ENCODE peak calls at places on chromosomes 11 and 22, in four cellular contexts. K, S, Z and X are unnamed samples. For H3K4me1, the result is how much of the 10 kb centered on the place peaks cover.

GRCh38 chr11:118908931-118909618 is 16.7 kb downstream of the BCL9L start:
- DNase-seq in Z (peak), S (peak), K (peak), X (peak)

GRCh38 chr22:49148895-49149418 is 678.7 kb downstream of the BRD1 start:
- DNase-seq in K (no peak), S (no peak), Z (no peak), X (no peak)

GRCh38 chr11:112724194-112724790 is 236.9 kb upstream of the NCAM1 start:
- DNase-seq in Z (no peak), S (no peak), K (no peak), X (no peak)

GRCh38 chr11:126105022-126105747 is 42.5 kb upstream of the CDON start:
- DNase-seq in S (no peak), Z (no peak), K (peak), X (no peak)

GRCh38 chr11:104163100-104164027 is 583 bp downstream of the PDGFD start:
- DNase-seq in S (peak), Z (peak), K (peak), X (no peak)

GRCh38 chr11:44943118-44943517 is 7.6 kb downstream of the TP53I11 start:
- DNase-seq in Z (peak), K (peak), S (no peak), X (no peak)

GRCh38 chr11:27902981-27903624 is 202.8 kb upstream of the BDNF start:
- DNase-seq in K (no peak), Z (no peak), S (peak), X (no peak)

GRCh38 chr22:17807571-17808410 is 33.5 kb upstream of the BID start:
- DNase-seq in Z (no peak), S (peak), K (no peak), X (no peak)

GRCh38 chr22:44192098-44192810 is 11.5 kb downstream of the PARVG start:
- DNase-seq in S (no peak), Z (no peak), K (peak), X (no peak)

GRCh38 chr11:125376856-125377255 is 119.2 kb downstream of the FEZ1 start:
- DNase-seq in K (no peak), Z (no peak), S (no peak), X (no peak)

GRCh38 chr11:2837096-2837601 is 48.4 kb downstream of the CDKN1C start:
- DNase-seq in Z (peak), S (peak), K (no peak), X (peak)

GRCh38 chr11:117819096-117820040 is 5.2 kb downstream of the FXYD2 start:
- DNase-seq in K (no peak), S (peak), Z (peak), X (no peak)

GRCh38 chr11:9662273-9662672 is 1.6 kb upstream of the SWAP70 start:
- DNase-seq in K (no peak), Z (peak), S (no peak), X (no peak)

GRCh38 chr11:813440-814096 is 3.8 kb downstream of the RPLP2 start:
- DNase-seq in S (no peak), Z (no peak), K (no peak), X (no peak)

GRCh38 chr11:24642648-24643047 is 145.8 kb downstream of the LUZP2 start:
- DNase-seq in K (no peak), S (no peak), Z (no peak), X (no peak)

GRCh38 chr22:42432020-42432596 is at the start of gene NFAM1:
- DNase-seq in Z (peak), S (no peak), K (peak), X (no peak)

GRCh38 chr11:90757851-90758494 is 535.1 kb upstream of the CHORDC1 start:
- DNase-seq in K (no peak), Z (no peak), S (no peak), X (no peak)

GRCh38 chr11:4211991-4212390 is 117.4 kb downstream of the RRM1 start:
- DNase-seq in Z (no peak), S (no peak), K (no peak), X (no peak)

GRCh38 chr11:46159694-46160093 is 38.4 kb upstream of the PHF21A start:
- DNase-seq in S (no peak), Z (no peak), K (no peak), X (no peak)

GRCh38 chr11:112610494-112610893 is 349.8 kb upstream of the PLET1 start:
- DNase-seq in K (no peak), Z (no peak), S (no peak), X (no peak)

GRCh38 chr11:69508974-69509373 is 27.5 kb downstream of the LINC01488 start:
- DNase-seq in S (no peak), Z (no peak), K (peak), X (no peak)

GRCh38 chr22:50672041-50672440 is 582 bp upstream of the SHANK3 start:
- DNase-seq in K (no peak), Z (no peak), S (no peak), X (no peak)

GRCh38 chr11:1667906-1668305 is 29.1 kb upstream of the KRTAP5-6 start:
- DNase-seq in K (no peak), Z (no peak), S (no peak), X (no peak)

GRCh38 chr22:27632451-27633295 is 168.9 kb downstream of the MN1 start:
- DNase-seq in K (no peak), S (no peak), Z (peak), X (no peak)

GRCh38 chr11:2511421-2512369 is 66.9 kb downstream of the KCNQ1 start:
- DNase-seq in S (no peak), Z (no peak), K (peak), X (no peak)

GRCh38 chr11:94922675-94923347 is 50.5 kb downstream of the CWC15 start:
- DNase-seq in Z (peak), K (no peak), S (no peak), X (no peak)

GRCh38 chr11:94219771-94220170 is 84.6 kb upstream of the IZUMO1R start:
- DNase-seq in S (no peak), Z (no peak), K (no peak), X (no peak)

GRCh38 chr11:45336136-45336535 is 50.0 kb upstream of the SYT13 start:
- DNase-seq in Z (no peak), S (no peak), K (no peak), X (no peak)

GRCh38 chr22:42367980-42368378 is 64.2 kb downstream of the NFAM1 start:
- DNase-seq in S (no peak), Z (peak), K (no peak), X (no peak)

GRCh38 chr22:48900327-48900597 is 927.4 kb downstream of the BRD1 start:
- DNase-seq in K (no peak), Z (no peak), S (no peak), X (no peak)

GRCh38 chr22:45190473-45190872 is 26.7 kb downstream of the NUP50 start:
- DNase-seq in K (no peak), S (no peak), Z (no peak), X (no peak)

GRCh38 chr11:62842171-62842717 is 2.9 kb upstream of the WDR74 start:
- DNase-seq in K (peak), S (no peak), Z (no peak), X (no peak)

GRCh38 chr11:66317766-66318575 is 1.1 kb upstream of the CD248 start:
- DNase-seq in K (peak), S (peak), Z (peak), X (no peak)
- H3K27ac ChIP-seq in K (peak), S (peak), Z (peak), X (peak)

GRCh38 chr22:22408731-22409696 is 99.5 kb downstream of the ZNF280B start:
- DNase-seq in K (no peak), Z (peak), S (peak), X (no peak)
- TF ChIP-seq CTCF in K (peak), Z (peak), S (peak), X (peak)

DNA sequence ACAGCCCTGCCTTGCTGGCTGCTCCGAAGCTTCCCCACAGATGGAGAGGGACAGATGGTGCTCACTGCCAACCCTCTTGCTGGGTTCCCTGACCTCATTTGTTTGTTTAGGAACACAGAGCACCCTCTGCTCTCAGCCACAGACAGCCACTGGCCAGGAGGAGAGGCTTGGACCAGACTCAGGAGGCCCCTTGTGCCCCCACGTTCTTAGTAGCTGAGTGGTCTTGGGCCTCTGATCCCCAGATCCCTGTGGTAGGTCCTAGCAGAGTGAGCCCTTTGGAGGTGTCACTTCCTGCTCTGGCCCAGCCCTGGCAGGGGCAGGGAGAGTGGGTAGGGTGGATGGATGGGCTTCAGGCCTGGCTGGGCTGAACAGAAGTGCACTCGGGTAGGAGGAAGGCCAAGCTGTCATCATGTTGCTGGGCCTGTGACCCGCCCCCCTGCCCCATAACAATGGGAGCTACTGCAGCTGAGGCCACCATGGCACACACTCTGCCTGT is 84.0 kb downstream of the DHCR7 start:
- DNase-seq in S (no peak), Z (peak), K (no peak), X (no peak)
- H3K4me1 ChIP-seq in S (under half), Z (under half), K (under half), X (under half)

DNA sequence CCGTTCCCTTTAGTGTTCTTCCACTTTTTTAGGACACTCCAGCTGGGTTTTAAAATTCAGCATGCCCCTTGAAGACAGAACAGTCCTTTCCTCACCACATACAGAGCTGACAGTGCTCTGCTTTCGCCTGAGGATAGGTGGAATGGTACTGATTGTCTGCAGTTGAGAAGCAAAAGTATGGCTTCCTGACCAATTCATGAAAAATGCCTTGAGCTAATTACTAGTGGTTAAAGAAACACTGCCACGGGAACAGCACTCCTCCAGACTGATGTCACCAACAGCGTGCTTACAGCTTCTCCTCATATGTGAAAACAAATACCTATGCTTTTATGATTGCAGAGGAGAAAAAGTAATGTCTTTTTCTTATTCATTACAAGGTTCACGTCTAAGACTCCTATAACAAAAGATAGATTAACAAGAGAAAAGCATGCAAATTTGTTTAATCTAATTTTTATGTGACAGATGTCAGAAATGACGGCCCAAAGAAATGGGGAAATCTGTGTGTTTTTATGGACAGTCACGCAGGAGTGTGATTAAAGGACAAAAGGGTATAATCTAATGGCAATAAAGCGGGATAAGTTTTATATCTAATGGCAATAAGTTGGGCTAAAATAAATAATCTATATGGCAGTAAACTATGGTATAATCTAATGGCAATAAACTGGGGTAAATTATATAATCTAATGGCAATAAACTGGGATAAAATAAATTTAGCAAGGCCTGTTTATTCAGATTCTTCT is 123.4 kb upstream of the ARHGAP42 start:
- DNase-seq in Z (no peak), K (no peak), S (peak), X (no peak)
- H3K27ac ChIP-seq in Z (no peak), K (no peak), S (no peak), X (no peak)

GRCh38 chr22:46386312-46386711 is 50.8 kb downstream of the TRMU start:
- DNase-seq in Z (no peak), S (no peak), K (no peak), X (no peak)
- TF ChIP-seq CTCF in Z (no peak), S (no peak), K (no peak), X (no peak)

GRCh38 chr11:11979487-11980117 is 28.8 kb downstream of the DKK3 start:
- DNase-seq in K (no peak), Z (peak), S (peak), X (no peak)

GRCh38 chr11:11977206-11977938 is 31.1 kb downstream of the DKK3 start:
- DNase-seq in K (no peak), Z (peak), S (peak), X (peak)

GRCh38 chr11:11978792-11979486 is 29.5 kb downstream of the DKK3 start:
- DNase-seq in S (peak), K (peak), Z (peak), X (no peak)

GRCh38 chr11:11976476-11977187 is 31.8 kb downstream of the DKK3 start:
- DNase-seq in S (no peak), Z (no peak), K (no peak), X (no peak)

DNA sequence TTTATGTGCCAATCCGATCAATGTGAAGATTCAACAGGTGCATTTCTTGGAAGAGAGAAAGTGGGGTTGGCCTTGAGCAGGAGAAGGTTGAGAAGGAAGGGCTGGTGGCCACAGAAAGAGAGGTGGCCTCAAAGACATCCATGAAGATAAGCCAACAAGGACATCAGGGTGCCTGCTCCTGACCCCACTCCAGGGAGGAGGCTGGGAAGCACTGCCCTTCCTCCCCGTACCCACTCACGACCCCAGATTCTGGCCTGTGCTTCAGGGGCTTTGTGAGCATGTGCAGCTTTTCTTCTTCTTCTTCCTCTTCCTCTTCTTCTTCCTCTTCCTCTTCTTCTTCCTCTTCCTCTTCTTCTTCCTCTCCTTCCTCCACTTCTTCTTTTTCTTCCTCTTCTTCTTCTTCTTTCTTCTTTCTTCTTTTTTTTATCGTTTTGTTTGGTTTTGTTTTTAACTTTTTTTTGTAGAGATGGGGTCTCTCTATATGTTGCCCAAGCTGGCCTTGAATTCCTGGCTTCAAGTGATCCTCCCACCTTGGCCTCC is 30.3 kb downstream of the DKK3 start:
- DNase-seq in S (no peak), K (no peak), Z (no peak), X (no peak)
- H3K4me1 ChIP-seq in S (half or more), K (under half), Z (under half), X (under half)

GRCh38 chr22:31275018-31275417 is 17.3 kb downstream of the PIK3IP1 start:
- DNase-seq in Z (no peak), K (no peak), S (no peak), X (no peak)
- H3K27ac ChIP-seq in Z (no peak), K (no peak), S (no peak), X (peak)

GRCh38 chr22:19965771-19966709 is 24.4 kb upstream of the TXNRD2 start:
- DNase-seq in Z (no peak), K (no peak), S (no peak), X (no peak)
- TF ChIP-seq CTCF in Z (no peak), K (no peak), S (peak), X (peak)

GRCh38 chr11:43558056-43558455 is 122.5 kb upstream of the HSD17B12 start:
- DNase-seq in K (no peak), Z (no peak), S (no peak), X (no peak)

GRCh38 chr11:43556269-43556668 is 124.3 kb upstream of the HSD17B12 start:
- DNase-seq in Z (no peak), K (no peak), S (no peak), X (no peak)

GRCh38 chr11:43556892-43557291 is 123.6 kb upstream of the HSD17B12 start:
- DNase-seq in S (no peak), Z (no peak), K (no peak), X (no peak)

GRCh38 chr11:43558556-43559127 is 121.9 kb upstream of the HSD17B12 start:
- DNase-seq in K (no peak), S (no peak), Z (no peak), X (no peak)

DNA sequence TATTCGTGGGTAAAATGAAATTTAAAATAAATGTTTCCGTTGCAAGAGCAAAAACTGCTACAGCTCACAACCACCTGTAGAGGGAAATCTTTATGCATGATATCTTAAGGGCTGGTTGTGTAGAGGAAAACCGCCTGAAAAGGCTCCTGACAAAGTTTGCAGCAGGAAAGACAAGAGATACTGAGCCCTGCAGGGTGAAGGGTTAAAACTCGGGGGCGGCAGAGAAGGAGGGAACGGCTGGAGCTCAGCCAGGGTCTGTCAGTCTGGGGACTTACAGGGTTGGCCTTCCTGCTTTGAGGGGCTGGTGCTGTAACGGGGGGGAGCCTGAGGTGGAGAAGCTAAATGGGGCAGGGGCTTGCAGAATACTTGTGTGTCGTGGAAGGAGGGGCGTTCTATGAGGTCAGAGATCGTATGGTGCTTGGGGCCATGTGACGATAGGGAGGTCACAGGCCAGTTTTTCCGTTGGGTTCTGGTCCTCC is 122.9 kb upstream of the HSD17B12 start:
- DNase-seq in K (no peak), S (no peak), Z (no peak), X (no peak)
- H3K4me1 ChIP-seq in K (under half), S (under half), Z (under half), X (under half)

GRCh38 chr22:30270841-30271240 is 4.2 kb upstream of the OSM start:
- DNase-seq in Z (peak), S (peak), K (peak), X (no peak)
- H3K27ac ChIP-seq in Z (no peak), S (no peak), K (peak), X (no peak)